ENCODE peak calls at places on chromosomes 3 and 15, in eight cellular contexts. One of them, this sample, is unnamed.

GRCh38 chr3:47646362-47646761 is 67.7 kb upstream of the CSPG5 start:
- DNase-seq in fibroblast of lung: no peak
- DNase-seq in bronchial epithelial cell: no peak
- DNase-seq in vagina: no peak
- DNase-seq in Peyer's patch: no peak
- DNase-seq in PC-3: no peak
- DNase-seq in fibroblast of pulmonary artery: peak
- DNase-seq in A549: no peak
- DNase-seq in this sample: no peak

GRCh38 chr3:102006812-102007485 is 157.6 kb downstream of the NFKBIZ start:
- DNase-seq in PC-3: peak
- DNase-seq in bronchial epithelial cell: peak
- DNase-seq in Peyer's patch: no peak
- DNase-seq in vagina: no peak
- DNase-seq in fibroblast of pulmonary artery: peak
- DNase-seq in fibroblast of lung: peak
- DNase-seq in A549: peak
- DNase-seq in this sample: no peak

GRCh38 chr3:152538518-152538917 is 269.8 kb downstream of the MBNL1 start:
- DNase-seq in fibroblast of lung: no peak
- DNase-seq in fibroblast of pulmonary artery: no peak
- DNase-seq in Peyer's patch: no peak
- DNase-seq in bronchial epithelial cell: no peak
- DNase-seq in vagina: no peak
- DNase-seq in A549: no peak
- DNase-seq in PC-3: no peak
- DNase-seq in this sample: no peak

GRCh38 chr15:43748376-43748775 is 2.1 kb downstream of the PDIA3 start:
- DNase-seq in vagina: no peak
- DNase-seq in Peyer's patch: no peak
- DNase-seq in PC-3: peak
- DNase-seq in A549: no peak
- DNase-seq in fibroblast of lung: peak
- DNase-seq in fibroblast of pulmonary artery: peak
- DNase-seq in bronchial epithelial cell: no peak
- DNase-seq in this sample: no peak

GRCh38 chr3:191065183-191065805 is 133.7 kb upstream of the OSTN start:
- DNase-seq in vagina: no peak
- DNase-seq in PC-3: peak
- DNase-seq in Peyer's patch: no peak
- DNase-seq in fibroblast of lung: peak
- DNase-seq in fibroblast of pulmonary artery: peak
- DNase-seq in A549: no peak
- DNase-seq in bronchial epithelial cell: peak
- DNase-seq in this sample: no peak

GRCh38 chr3:11903447-11903846 is 56.8 kb upstream of the TAMM41 start:
- DNase-seq in vagina: no peak
- DNase-seq in fibroblast of lung: no peak
- DNase-seq in Peyer's patch: no peak
- DNase-seq in PC-3: no peak
- DNase-seq in bronchial epithelial cell: no peak
- DNase-seq in A549: no peak
- DNase-seq in fibroblast of pulmonary artery: no peak
- DNase-seq in this sample: no peak

GRCh38 chr15:68599560-68600071 is 20.8 kb downstream of the CORO2B start:
- DNase-seq in fibroblast of lung: peak
- DNase-seq in fibroblast of pulmonary artery: peak
- DNase-seq in A549: no peak
- DNase-seq in bronchial epithelial cell: no peak
- DNase-seq in vagina: no peak
- DNase-seq in PC-3: no peak
- DNase-seq in Peyer's patch: peak
- DNase-seq in this sample: no peak

GRCh38 chr15:91468861-91469260 is 368.8 kb downstream of the SV2B start:
- DNase-seq in A549: no peak
- DNase-seq in Peyer's patch: no peak
- DNase-seq in fibroblast of pulmonary artery: no peak
- DNase-seq in vagina: no peak
- DNase-seq in fibroblast of lung: no peak
- DNase-seq in bronchial epithelial cell: no peak
- DNase-seq in PC-3: no peak
- DNase-seq in this sample: no peak

GRCh38 chr3:159191454-159191853 is 389.6 kb downstream of the MFSD1 start:
- DNase-seq in fibroblast of lung: peak
- DNase-seq in Peyer's patch: no peak
- DNase-seq in fibroblast of pulmonary artery: peak
- DNase-seq in A549: peak
- DNase-seq in bronchial epithelial cell: no peak
- DNase-seq in PC-3: peak
- DNase-seq in vagina: no peak
- DNase-seq in this sample: no peak

GRCh38 chr3:156691920-156692319 is 17.5 kb downstream of the TIPARP start:
- DNase-seq in bronchial epithelial cell: peak
- DNase-seq in vagina: no peak
- DNase-seq in Peyer's patch: no peak
- DNase-seq in A549: no peak
- DNase-seq in fibroblast of pulmonary artery: peak
- DNase-seq in fibroblast of lung: peak
- DNase-seq in PC-3: peak
- DNase-seq in this sample: no peak

GRCh38 chr15:78034495-78035191 is 42.9 kb downstream of the TBC1D2B start:
- DNase-seq in A549: no peak
- DNase-seq in vagina: no peak
- DNase-seq in bronchial epithelial cell: peak
- DNase-seq in PC-3: no peak
- DNase-seq in fibroblast of lung: no peak
- DNase-seq in fibroblast of pulmonary artery: no peak
- DNase-seq in Peyer's patch: no peak
- DNase-seq in this sample: peak

GRCh38 chr15:69603369-69604049 is 150.9 kb downstream of the RPLP1 start:
- DNase-seq in bronchial epithelial cell: no peak
- DNase-seq in PC-3: peak
- DNase-seq in fibroblast of pulmonary artery: no peak
- DNase-seq in Peyer's patch: no peak
- DNase-seq in vagina: no peak
- DNase-seq in A549: no peak
- DNase-seq in fibroblast of lung: no peak
- DNase-seq in this sample: no peak

GRCh38 chr15:69607101-69607500 is 154.5 kb downstream of the RPLP1 start:
- DNase-seq in PC-3: no peak
- DNase-seq in bronchial epithelial cell: no peak
- DNase-seq in vagina: no peak
- DNase-seq in Peyer's patch: no peak
- DNase-seq in fibroblast of lung: peak
- DNase-seq in A549: no peak
- DNase-seq in fibroblast of pulmonary artery: peak
- DNase-seq in this sample: peak

GRCh38 chr15:69602921-69603320 is 150.3 kb downstream of the RPLP1 start:
- DNase-seq in vagina: no peak
- DNase-seq in fibroblast of lung: peak
- DNase-seq in fibroblast of pulmonary artery: no peak
- DNase-seq in PC-3: no peak
- DNase-seq in bronchial epithelial cell: no peak
- DNase-seq in A549: no peak
- DNase-seq in Peyer's patch: no peak
- DNase-seq in this sample: no peak

GRCh38 chr15:69602095-69602494 is 149.5 kb downstream of the RPLP1 start:
- DNase-seq in fibroblast of pulmonary artery: no peak
- DNase-seq in bronchial epithelial cell: no peak
- DNase-seq in Peyer's patch: no peak
- DNase-seq in PC-3: no peak
- DNase-seq in fibroblast of lung: no peak
- DNase-seq in vagina: no peak
- DNase-seq in A549: no peak
- DNase-seq in this sample: no peak

GRCh38 chr15:69604050-69604378 is 151.4 kb downstream of the RPLP1 start:
- DNase-seq in Peyer's patch: no peak
- DNase-seq in bronchial epithelial cell: peak
- DNase-seq in fibroblast of pulmonary artery: no peak
- DNase-seq in A549: no peak
- DNase-seq in PC-3: peak
- DNase-seq in vagina: no peak
- DNase-seq in fibroblast of lung: no peak
- DNase-seq in this sample: no peak
- TF ChIP-seq CTCF in Peyer's patch: peak
- TF ChIP-seq CTCF in bronchial epithelial cell: peak
- TF ChIP-seq CTCF in fibroblast of pulmonary artery: no peak
- TF ChIP-seq CTCF in A549: peak
- TF ChIP-seq CTCF in PC-3: peak
- TF ChIP-seq CTCF in vagina: no peak
- TF ChIP-seq CTCF in fibroblast of lung: no peak
- TF ChIP-seq CTCF in this sample: no peak

GRCh38 chr3:52444860-52445793 is at the start of gene SEMA3G:
- DNase-seq in fibroblast of lung: peak
- DNase-seq in A549: peak
- DNase-seq in vagina: no peak
- DNase-seq in Peyer's patch: peak
- DNase-seq in bronchial epithelial cell: peak
- DNase-seq in PC-3: peak
- DNase-seq in fibroblast of pulmonary artery: peak
- DNase-seq in this sample: peak
- TF ChIP-seq CTCF in fibroblast of lung: peak
- TF ChIP-seq CTCF in A549: no peak
- TF ChIP-seq CTCF in vagina: no peak
- TF ChIP-seq CTCF in Peyer's patch: peak
- TF ChIP-seq CTCF in bronchial epithelial cell: peak
- TF ChIP-seq CTCF in PC-3: peak
- TF ChIP-seq CTCF in fibroblast of pulmonary artery: peak
- TF ChIP-seq CTCF in this sample: peak

DNA sequence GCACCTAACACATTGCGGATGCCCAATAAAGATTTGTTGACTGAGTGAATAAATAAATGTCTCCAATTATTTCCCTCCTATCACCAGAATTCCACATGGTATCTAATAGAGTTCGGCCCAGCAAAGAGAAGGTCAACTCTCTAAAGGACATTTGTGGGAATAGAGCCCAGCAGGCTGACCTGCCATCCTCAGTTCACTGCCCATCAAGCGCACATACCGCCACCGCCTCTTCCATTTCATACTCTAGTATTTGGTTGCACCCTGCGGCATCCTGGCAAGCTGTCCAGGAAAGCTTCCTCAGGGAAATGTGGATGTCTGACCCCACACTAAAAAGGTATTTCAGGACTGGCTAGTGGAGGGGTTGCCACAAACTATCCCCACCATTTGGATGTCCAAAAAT is 29.8 kb upstream of the DLG1 start:
- DNase-seq in bronchial epithelial cell: no peak
- DNase-seq in PC-3: no peak
- DNase-seq in vagina: no peak
- DNase-seq in A549: no peak
- DNase-seq in fibroblast of lung: no peak
- DNase-seq in Peyer's patch: no peak
- DNase-seq in fibroblast of pulmonary artery: no peak
- DNase-seq in this sample: no peak
- TF ChIP-seq CTCF in bronchial epithelial cell: no peak
- TF ChIP-seq CTCF in PC-3: no peak
- TF ChIP-seq CTCF in vagina: no peak
- TF ChIP-seq CTCF in A549: no peak
- TF ChIP-seq CTCF in fibroblast of lung: no peak
- TF ChIP-seq CTCF in Peyer's patch: no peak
- TF ChIP-seq CTCF in fibroblast of pulmonary artery: no peak
- TF ChIP-seq CTCF in this sample: no peak

DNA sequence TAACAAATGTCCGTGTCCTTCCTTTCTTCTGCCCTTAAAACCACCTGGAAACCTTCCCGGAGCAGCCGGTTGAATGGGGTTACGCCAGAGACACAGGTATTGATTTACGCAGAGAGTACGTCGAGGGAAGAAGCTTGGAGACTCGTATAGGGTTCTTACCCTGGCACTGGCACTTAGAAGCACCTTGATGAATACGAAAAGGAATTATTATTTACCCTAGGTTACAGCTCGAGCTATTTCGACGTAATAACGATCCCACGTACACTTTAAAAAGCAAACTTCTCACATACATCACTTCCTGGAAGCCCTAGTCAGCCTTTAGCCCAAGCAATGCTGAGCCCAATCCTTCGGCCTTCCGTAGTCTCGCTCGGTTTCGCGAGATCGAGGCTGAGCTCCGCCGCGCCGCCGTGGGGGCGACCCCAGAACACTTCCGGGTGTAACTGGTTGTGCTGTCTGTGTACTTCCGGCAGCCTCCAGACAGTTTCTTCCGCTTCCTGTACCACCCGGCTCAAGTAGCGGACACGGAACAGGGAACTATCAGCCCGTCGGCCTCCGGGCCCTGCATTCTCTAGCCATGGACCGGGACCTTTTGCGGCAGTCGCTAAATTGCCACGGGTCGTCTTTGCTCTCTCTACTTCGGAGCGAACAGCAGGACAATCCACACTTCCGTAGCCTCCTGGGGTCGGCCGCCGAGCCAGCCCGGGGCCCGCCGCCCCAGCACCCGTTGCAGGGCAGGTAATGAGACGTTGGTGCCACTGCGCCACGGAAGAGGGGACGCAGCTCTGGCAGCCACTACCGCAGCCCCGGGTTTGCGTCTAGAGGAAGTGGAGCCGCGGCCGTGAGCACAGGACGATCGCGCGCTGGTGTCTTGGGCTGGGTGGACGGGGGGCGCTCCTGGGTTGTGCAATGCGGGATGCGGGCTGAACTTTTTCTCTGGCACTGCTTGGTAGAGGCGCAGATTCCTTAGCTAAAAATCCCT is at the start of gene TTC14:
- DNase-seq in PC-3: peak
- DNase-seq in A549: peak
- DNase-seq in fibroblast of lung: peak
- DNase-seq in Peyer's patch: peak
- DNase-seq in bronchial epithelial cell: peak
- DNase-seq in fibroblast of pulmonary artery: peak
- DNase-seq in vagina: peak
- DNase-seq in this sample: peak
- TF ChIP-seq CTCF in PC-3: peak
- TF ChIP-seq CTCF in A549: no peak
- TF ChIP-seq CTCF in fibroblast of lung: no peak
- TF ChIP-seq CTCF in Peyer's patch: no peak
- TF ChIP-seq CTCF in bronchial epithelial cell: no peak
- TF ChIP-seq CTCF in fibroblast of pulmonary artery: no peak
- TF ChIP-seq CTCF in vagina: no peak
- TF ChIP-seq CTCF in this sample: no peak

DNA sequence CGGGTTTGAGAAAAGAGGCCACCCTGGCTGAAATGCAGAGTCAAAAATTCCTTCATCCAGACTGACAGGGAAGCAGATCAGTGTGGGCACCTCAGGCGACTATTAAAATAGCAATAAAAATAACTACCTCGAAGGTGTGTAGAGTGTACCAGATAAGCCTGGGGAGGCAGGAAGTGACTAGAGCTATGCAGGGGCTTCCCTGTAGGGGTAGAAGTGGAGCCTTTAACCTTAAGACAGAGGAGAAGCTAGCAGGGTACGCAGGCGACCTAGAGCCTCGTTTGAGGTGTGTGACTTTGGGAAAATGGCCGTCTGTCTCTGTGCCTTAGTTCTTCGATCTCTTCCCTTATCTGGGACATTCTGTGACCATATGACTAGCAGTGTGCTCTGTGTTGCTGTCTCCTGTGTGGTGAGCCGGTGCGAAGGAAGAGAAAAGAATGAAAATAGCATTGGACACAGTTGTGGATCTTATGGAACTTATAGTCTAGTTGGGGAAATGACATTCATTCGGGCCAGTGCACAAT is 17.6 kb downstream of the BHLHE40 start:
- DNase-seq in A549: no peak
- DNase-seq in vagina: peak
- DNase-seq in fibroblast of pulmonary artery: no peak
- DNase-seq in fibroblast of lung: no peak
- DNase-seq in bronchial epithelial cell: no peak
- DNase-seq in Peyer's patch: no peak
- DNase-seq in PC-3: no peak
- DNase-seq in this sample: no peak
- TF ChIP-seq CTCF in A549: no peak
- TF ChIP-seq CTCF in vagina: no peak
- TF ChIP-seq CTCF in fibroblast of pulmonary artery: no peak
- TF ChIP-seq CTCF in fibroblast of lung: no peak
- TF ChIP-seq CTCF in bronchial epithelial cell: no peak
- TF ChIP-seq CTCF in Peyer's patch: no peak
- TF ChIP-seq CTCF in PC-3: no peak
- TF ChIP-seq CTCF in this sample: no peak